ENCODE peak calls at places on chromosome 13, in five cellular contexts. One of them, this sample, is unnamed.
A peak's percentile ranks its signal among the peaks of the same experiment; 100 is the strongest.

GRCh38 chr13:46569471-46569870 is 16.5 kb downstream of the LRCH1 start:
- DNase-seq in uterus: no peak
- DNase-seq in neural progenitor cell: no peak
- DNase-seq in left lobe of liver: no peak
- DNase-seq in stimulated activated CD4-positive, alpha-beta T cell treated with anti-CD3 and anti-CD28 coated beads, TNF-alpha, amount 100 ng/mL, for 24 hours: no peak
- DNase-seq in this sample: no peak

GRCh38 chr13:59450218-59450617 is 713.5 kb downstream of the DIAPH3 start:
- DNase-seq in uterus: no peak
- DNase-seq in neural progenitor cell: no peak
- DNase-seq in left lobe of liver: no peak
- DNase-seq in stimulated activated CD4-positive, alpha-beta T cell treated with anti-CD3 and anti-CD28 coated beads, TNF-alpha, amount 100 ng/mL, for 24 hours: no peak
- DNase-seq in this sample: no peak

GRCh38 chr13:102770435-102770834 is 3.2 kb downstream of the TEX30 start:
- DNase-seq in uterus: no peak
- DNase-seq in neural progenitor cell: no peak
- DNase-seq in left lobe of liver: peak; percentile 71
- DNase-seq in stimulated activated CD4-positive, alpha-beta T cell treated with anti-CD3 and anti-CD28 coated beads, TNF-alpha, amount 100 ng/mL, for 24 hours: no peak
- DNase-seq in this sample: no peak

GRCh38 chr13:26951581-26952177 is 191.1 kb upstream of the GPR12 start:
- DNase-seq in uterus: no peak
- DNase-seq in neural progenitor cell: no peak
- DNase-seq in left lobe of liver: peak; percentile 85
- DNase-seq in stimulated activated CD4-positive, alpha-beta T cell treated with anti-CD3 and anti-CD28 coated beads, TNF-alpha, amount 100 ng/mL, for 24 hours: no peak
- DNase-seq in this sample: no peak

GRCh38 chr13:50400930-50401553 is 385.8 kb downstream of the KCNRG start:
- DNase-seq in uterus: no peak
- DNase-seq in neural progenitor cell: no peak
- DNase-seq in left lobe of liver: no peak
- DNase-seq in stimulated activated CD4-positive, alpha-beta T cell treated with anti-CD3 and anti-CD28 coated beads, TNF-alpha, amount 100 ng/mL, for 24 hours: no peak
- DNase-seq in this sample: peak; percentile 67

GRCh38 chr13:37074703-37075102 is 15.2 kb upstream of the SUPT20H start:
- DNase-seq in uterus: no peak
- DNase-seq in neural progenitor cell: peak; percentile 24
- DNase-seq in left lobe of liver: no peak
- DNase-seq in stimulated activated CD4-positive, alpha-beta T cell treated with anti-CD3 and anti-CD28 coated beads, TNF-alpha, amount 100 ng/mL, for 24 hours: no peak
- DNase-seq in this sample: peak; percentile 30

GRCh38 chr13:97921146-97921776 is 32.2 kb upstream of the IPO5 start:
- DNase-seq in uterus: no peak
- DNase-seq in neural progenitor cell: no peak
- DNase-seq in left lobe of liver: no peak
- DNase-seq in stimulated activated CD4-positive, alpha-beta T cell treated with anti-CD3 and anti-CD28 coated beads, TNF-alpha, amount 100 ng/mL, for 24 hours: no peak
- DNase-seq in this sample: no peak

GRCh38 chr13:28609936-28610335 is 49.0 kb upstream of the POMP start:
- DNase-seq in uterus: no peak
- DNase-seq in neural progenitor cell: no peak
- DNase-seq in left lobe of liver: no peak
- DNase-seq in stimulated activated CD4-positive, alpha-beta T cell treated with anti-CD3 and anti-CD28 coated beads, TNF-alpha, amount 100 ng/mL, for 24 hours: no peak
- DNase-seq in this sample: peak; percentile 71

GRCh38 chr13:50081106-50081898 is 66.1 kb downstream of the KCNRG start:
- DNase-seq in uterus: peak; percentile 36
- DNase-seq in neural progenitor cell: peak; percentile 85
- DNase-seq in left lobe of liver: peak; percentile 61
- DNase-seq in stimulated activated CD4-positive, alpha-beta T cell treated with anti-CD3 and anti-CD28 coated beads, TNF-alpha, amount 100 ng/mL, for 24 hours: peak; percentile 18
- DNase-seq in this sample: no peak

GRCh38 chr13:44903596-44903995 is 85.7 kb downstream of the NUFIP1 start:
- DNase-seq in uterus: peak; percentile 86
- DNase-seq in neural progenitor cell: peak; percentile 56
- DNase-seq in left lobe of liver: peak; percentile 52
- DNase-seq in stimulated activated CD4-positive, alpha-beta T cell treated with anti-CD3 and anti-CD28 coated beads, TNF-alpha, amount 100 ng/mL, for 24 hours: no peak
- DNase-seq in this sample: no peak